ENCODE peak calls at places on chromosome X, in five cellular contexts. V, U, P, A and X are unnamed samples.

GRCh38 chrX:23008431-23009099 is 8.8 kb downstream of the DDX53 start:
- DNase-seq in A (no peak), U (peak), P (no peak), V (no peak), X (no peak)

GRCh38 chrX:65148232-65148631 is 172.0 kb upstream of the ZC4H2 start:
- DNase-seq in P (no peak), U (no peak), A (no peak), V (no peak), X (no peak)

GRCh38 chrX:155966876-155967275 is 30.6 kb upstream of the IL9R start:
- DNase-seq in P (no peak), A (no peak), V (no peak), U (no peak), X (peak)

GRCh38 chrX:34656842-34657780 is at the start of gene TMEM47:
- DNase-seq in U (peak), P (peak), V (no peak), A (peak), X (peak)

GRCh38 chrX:10897768-10898167 is 213.4 kb upstream of the HCCS start:
- DNase-seq in U (no peak), P (no peak), V (no peak), A (no peak), X (no peak)

GRCh38 chrX:108000751-108001150 is 18.6 kb upstream of the TEX13B start:
- DNase-seq in P (no peak), U (no peak), A (no peak), V (no peak), X (no peak)

GRCh38 chrX:118945921-118946320 is 28.5 kb upstream of the LONRF3 start:
- DNase-seq in P (no peak), A (no peak), V (no peak), U (no peak), X (no peak)

GRCh38 chrX:35115205-35115604 is 172.6 kb downstream of the FAM47B start:
- DNase-seq in V (no peak), A (no peak), P (no peak), U (peak), X (no peak)

GRCh38 chrX:130485870-130486269 is 84.1 kb downstream of the RBMX2 start:
- DNase-seq in P (no peak), A (no peak), U (no peak), V (no peak), X (no peak)

GRCh38 chrX:120274958-120275357 is 24.3 kb downstream of the ZBTB33 start:
- DNase-seq in V (no peak), A (no peak), P (no peak), U (no peak), X (no peak)

GRCh38 chrX:41823402-41823801 is 99.4 kb downstream of the GPR82 start:
- DNase-seq in U (peak), P (no peak), A (no peak), V (no peak), X (no peak)

GRCh38 chrX:121761845-121762244 is 714.4 kb downstream of the GLUD2 start:
- DNase-seq in P (no peak), V (no peak), A (no peak), U (no peak), X (no peak)

GRCh38 chrX:85243761-85244410 is at the start of the genes SATL1 and ZNF711:
- DNase-seq in A (peak), V (no peak), P (peak), U (peak), X (peak)

GRCh38 chrX:14051416-14051815 is 21.7 kb upstream of the GEMIN8 start:
- DNase-seq in A (no peak), V (no peak), U (no peak), P (no peak), X (no peak)

GRCh38 chrX:115898382-115899001 is 272.1 kb upstream of the AGTR2 start:
- DNase-seq in P (no peak), U (no peak), V (no peak), A (peak), X (peak)

GRCh38 chrX:41491267-41492004 is 44.3 kb downstream of the NYX start:
- DNase-seq in V (no peak), A (no peak), P (no peak), U (peak), X (no peak)

GRCh38 chrX:106726485-106727437 is at the start of gene RNF128:
- DNase-seq in A (peak), U (peak), P (peak), V (no peak), X (no peak)

GRCh38 chrX:150361777-150362351 is 1.3 kb upstream of the MAMLD1 start:
- DNase-seq in A (peak), P (no peak), V (no peak), U (peak), X (no peak)

GRCh38 chrX:109624022-109624421 is 950 bp downstream of the KCNE5 start:
- DNase-seq in V (no peak), U (no peak), A (no peak), P (no peak), X (no peak)

GRCh38 chrX:109622270-109622669 is 2.7 kb downstream of the KCNE5 start:
- DNase-seq in A (no peak), P (no peak), V (no peak), U (no peak), X (no peak)

GRCh38 chrX:109626637-109627036 is 1.7 kb upstream of the KCNE5 start:
- DNase-seq in U (no peak), A (no peak), V (no peak), P (no peak), X (no peak)

GRCh38 chrX:109629310-109629709 is 4.3 kb upstream of the KCNE5 start:
- DNase-seq in A (no peak), P (no peak), V (no peak), U (no peak), X (no peak)

DNA sequence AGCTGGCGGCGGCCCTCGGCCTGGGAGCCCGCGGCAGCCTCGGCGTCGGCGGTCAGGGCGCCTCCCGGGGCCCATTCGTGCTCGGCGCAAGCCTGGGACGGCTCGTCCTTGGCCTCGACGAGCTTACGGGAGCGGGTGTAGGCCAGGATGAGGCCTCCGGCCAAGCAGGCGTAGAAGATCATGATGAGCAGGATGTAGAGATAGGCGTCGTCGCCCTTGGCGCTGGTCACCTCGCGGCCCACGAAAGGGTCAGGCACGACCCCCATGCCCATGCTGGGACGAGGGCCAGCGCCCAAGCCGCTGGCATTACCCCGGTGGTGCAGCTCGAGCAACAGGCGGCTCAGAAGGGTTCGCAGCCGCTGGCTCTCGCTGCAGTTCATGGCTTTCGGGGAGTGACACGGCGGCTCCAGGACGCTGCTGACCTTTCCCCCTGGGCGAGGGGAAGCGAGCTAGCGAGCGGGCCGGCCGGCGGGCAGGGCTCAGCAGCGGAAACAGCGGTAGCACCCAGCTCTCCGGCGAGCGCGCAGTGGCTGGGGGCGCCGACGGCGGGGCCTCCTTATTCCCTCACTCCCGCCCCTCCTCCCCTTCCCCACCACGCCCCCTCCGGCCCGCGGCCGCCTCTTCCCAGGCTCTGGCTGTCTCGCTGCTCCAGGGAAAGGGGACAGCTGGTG is at the start of gene KCNE5:
- DNase-seq in A (peak), U (no peak), P (peak), V (no peak), X (peak)
- TF ChIP-seq CTCF in A (no peak), U (no peak), P (no peak), V (no peak), X (no peak)

GRCh38 chrX:132652871-132653270 is 164.0 kb upstream of the MBNL3 start:
- DNase-seq in A (no peak), U (no peak), V (no peak), P (no peak), X (no peak)

GRCh38 chrX:132648870-132649269 is 160.0 kb upstream of the MBNL3 start:
- DNase-seq in A (no peak), U (peak), P (no peak), V (no peak), X (no peak)

GRCh38 chrX:132651411-132652086 is 162.7 kb upstream of the MBNL3 start:
- DNase-seq in V (no peak), A (no peak), P (no peak), U (peak), X (no peak)
- TF ChIP-seq CTCF in V (no peak), A (no peak), P (peak), U (no peak), X (no peak)

GRCh38 chrX:134727363-134727762 is 69.1 kb upstream of the PLAC1 start:
- DNase-seq in A (no peak), V (no peak), P (no peak), U (no peak), X (no peak)
- TF ChIP-seq CTCF in A (no peak), V (no peak), P (no peak), U (no peak), X (peak)

GRCh38 chrX:152945021-152945979 is 47.4 kb downstream of the ZNF185 start:
- DNase-seq in U (no peak), V (no peak), P (no peak), A (no peak), X (no peak)

GRCh38 chrX:152946681-152947080 is 47.2 kb downstream of the PNMA5 start:
- DNase-seq in V (no peak), P (no peak), U (no peak), A (no peak), X (no peak)

GRCh38 chrX:152937236-152937635 is 39.4 kb downstream of the ZNF185 start:
- DNase-seq in P (no peak), V (no peak), A (no peak), U (no peak), X (no peak)

GRCh38 chrX:152943826-152944225 is 46.0 kb downstream of the ZNF185 start:
- DNase-seq in V (no peak), U (no peak), A (no peak), P (no peak), X (no peak)

GRCh38 chrX:152941328-152942111 is 43.7 kb downstream of the ZNF185 start:
- DNase-seq in P (peak), V (peak), A (peak), U (peak), X (peak)
- TF ChIP-seq CTCF in P (peak), V (peak), A (peak), U (peak), X (peak)

GRCh38 chrX:47499291-47499690 is 16.3 kb upstream of the ZNF41 start:
- DNase-seq in P (no peak), U (no peak), A (no peak), V (no peak), X (no peak)
- TF ChIP-seq CTCF in P (no peak), U (no peak), A (no peak), V (no peak), X (no peak)

GRCh38 chrX:136201601-136202000 is 49.6 kb downstream of the MAP7D3 start:
- DNase-seq in V (no peak), U (no peak), A (no peak), P (no peak), X (no peak)

GRCh38 chrX:136199365-136199764 is 51.8 kb downstream of the MAP7D3 start:
- DNase-seq in A (no peak), V (no peak), P (no peak), U (peak), X (no peak)

GRCh38 chrX:136202889-136203288 is 48.3 kb downstream of the MAP7D3 start:
- DNase-seq in U (peak), A (no peak), V (no peak), P (no peak), X (no peak)

GRCh38 chrX:136198678-136199243 is 51.4 kb downstream of the FHL1 start:
- DNase-seq in A (no peak), P (no peak), V (no peak), U (no peak), X (no peak)

DNA sequence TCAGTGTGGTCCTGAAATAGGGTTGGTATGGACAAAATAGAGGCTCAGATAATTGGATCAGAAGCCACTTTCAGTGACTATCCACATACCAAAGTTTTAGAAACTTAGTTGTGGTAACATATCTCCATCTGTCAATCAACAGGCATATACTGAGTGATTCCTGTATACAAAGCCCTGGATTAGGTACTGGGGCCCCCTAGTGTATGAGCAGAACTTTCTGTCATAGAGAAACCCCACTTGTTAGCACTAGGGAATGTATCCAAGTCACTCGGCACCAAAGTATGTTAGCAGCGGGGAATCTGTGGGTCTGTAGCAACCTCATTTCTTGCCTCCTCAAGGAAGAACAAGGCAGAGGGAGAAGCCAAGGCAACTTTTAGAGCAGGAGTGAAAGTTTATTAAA is 50.7 kb downstream of the MAP7D3 start:
- DNase-seq in P (no peak), V (no peak), U (peak), A (no peak), X (peak)
- TF ChIP-seq CTCF in P (no peak), V (peak), U (peak), A (no peak), X (peak)

GRCh38 chrX:52220936-52221335 is 36.2 kb downstream of the MAGED4 start:
- DNase-seq in V (no peak), U (no peak), A (no peak), P (no peak), X (no peak)

GRCh38 chrX:52213276-52213675 is 28.6 kb downstream of the MAGED4 start:
- DNase-seq in V (no peak), A (no peak), P (no peak), U (no peak), X (no peak)

GRCh38 chrX:52216541-52216940 is 31.9 kb downstream of the MAGED4 start:
- DNase-seq in P (no peak), U (no peak), A (no peak), V (no peak), X (no peak)

DNA sequence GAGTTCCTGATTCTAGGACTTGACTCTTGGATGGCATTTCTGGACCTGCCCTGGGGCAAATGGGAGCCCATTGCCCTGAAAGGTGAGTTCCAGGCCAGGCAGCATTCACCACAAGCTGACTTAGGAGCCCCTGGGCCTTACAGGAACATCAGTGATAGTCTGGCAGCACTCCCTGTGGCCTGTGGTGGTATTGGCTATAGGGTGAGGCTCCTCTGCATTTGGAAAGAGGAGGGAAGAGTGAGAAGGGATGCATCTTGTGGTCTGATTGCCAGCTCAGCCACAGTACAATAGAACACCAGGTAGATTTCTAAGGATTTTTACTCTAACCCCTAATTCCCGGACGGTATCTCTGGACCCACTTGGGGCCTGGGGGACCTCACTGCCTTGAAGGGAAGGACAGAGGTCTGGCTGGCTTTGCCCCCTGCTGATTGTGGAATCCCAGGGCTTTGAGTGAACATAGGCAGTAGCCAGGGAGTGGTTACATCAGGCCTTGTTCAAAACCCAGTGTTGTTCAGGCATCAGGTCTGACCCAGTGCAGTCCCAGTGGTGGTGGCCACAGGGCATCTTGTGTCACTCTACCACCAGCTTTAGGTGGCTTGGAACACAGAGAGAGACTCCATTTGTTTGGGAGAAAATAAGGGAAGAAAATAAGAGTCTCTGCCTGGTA is 32.9 kb downstream of the MAGED4 start:
- DNase-seq in V (no peak), P (no peak), U (no peak), A (peak), X (no peak)
- TF ChIP-seq CTCF in V (no peak), P (peak), U (no peak), A (no peak), X (no peak)

GRCh38 chrX:80282535-80282934 is 137.7 kb upstream of the TENT5D start:
- DNase-seq in P (no peak), A (no peak), U (no peak), V (no peak), X (no peak)
- TF ChIP-seq CTCF in P (peak), A (peak), U (no peak), V (no peak), X (peak)

DNA sequence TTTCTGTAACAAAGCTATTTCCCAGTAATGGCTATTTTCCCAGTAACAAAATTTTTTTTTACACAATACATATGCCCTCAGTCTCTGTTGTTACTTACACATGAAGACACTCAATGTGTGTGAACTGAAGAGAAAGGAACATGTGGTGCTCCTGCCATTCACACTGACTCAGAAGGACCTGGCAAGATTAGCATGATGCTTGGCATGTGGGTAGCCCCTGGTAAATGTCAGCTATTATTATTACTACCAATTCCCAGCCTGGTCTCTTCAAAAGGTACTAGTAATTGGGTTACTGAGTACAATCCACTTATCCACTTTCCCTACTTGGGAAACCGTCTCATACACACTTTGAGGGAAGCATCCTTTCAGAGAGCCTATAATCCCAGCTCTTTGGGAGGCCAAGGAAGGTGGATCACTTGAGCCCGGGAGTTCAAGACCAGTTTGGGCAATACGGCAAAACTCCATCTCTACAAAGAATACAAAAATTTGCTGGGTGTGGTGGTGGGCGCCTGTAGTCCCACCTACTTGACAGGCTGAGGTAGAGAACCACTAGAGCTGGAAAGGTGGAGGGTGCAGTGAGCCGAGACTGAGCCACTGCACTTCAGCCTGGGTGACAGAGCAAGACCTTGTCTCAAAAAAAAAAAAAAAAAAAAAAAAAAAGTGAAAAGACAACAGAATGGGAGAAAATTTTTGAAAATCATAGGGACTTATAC is 14.6 kb downstream of the RBBP7 start:
- DNase-seq in U (no peak), V (no peak), A (no peak), P (no peak), X (no peak)
- TF ChIP-seq CTCF in U (no peak), V (no peak), A (no peak), P (no peak), X (no peak)